ENCODE peak calls at places on chromosomes 3 and 15, in five cellular contexts. R, D, Z, S and F are unnamed samples.
A peak's percentile ranks its signal among the peaks of the same experiment; 100 is the strongest.

GRCh38 chr3:12405432-12406272 is 78.6 kb upstream of the TSEN2 start:
- DNase-seq in R (no peak), D (peak; percentile 99), Z (peak; percentile 85), S (peak; percentile 97), F (peak; percentile 81)

GRCh38 chr3:106256249-106256957 is 387.6 kb upstream of the CBLB start:
- DNase-seq in R (no peak), D (no peak), Z (no peak), S (no peak), F (no peak)

GRCh38 chr3:52880047-52880446 is 17.3 kb downstream of the STIMATE start:
- DNase-seq in R (no peak), D (no peak), Z (no peak), S (no peak), F (no peak)

GRCh38 chr15:39692464-39693327 is 89.9 kb downstream of the FSIP1 start:
- DNase-seq in R (peak; percentile 74), D (no peak), Z (no peak), S (peak; percentile 30), F (peak; percentile 27)

GRCh38 chr3:103367481-103367880 is 932.7 kb downstream of the ZPLD1 start:
- DNase-seq in R (no peak), D (no peak), Z (no peak), S (no peak), F (no peak)

GRCh38 chr3:29185706-29186105 is 95.2 kb upstream of the RBMS3 start:
- DNase-seq in R (no peak), D (no peak), Z (no peak), S (no peak), F (no peak)

GRCh38 chr15:69789648-69790393 is 307.9 kb downstream of the TLE3 start:
- DNase-seq in R (no peak), D (no peak), Z (no peak), S (no peak), F (no peak)

GRCh38 chr15:101088311-101088710 is 163.5 kb downstream of the CHSY1 start:
- DNase-seq in R (no peak), D (no peak), Z (no peak), S (no peak), F (no peak)

GRCh38 chr15:101064795-101065569 is 145.8 kb downstream of the LRRK1 start:
- DNase-seq in R (no peak), D (no peak), Z (no peak), S (no peak), F (no peak)

GRCh38 chr3:51682079-51682478 is 11.0 kb downstream of the TEX264 start:
- DNase-seq in R (peak; percentile 69), D (peak; percentile 90), Z (peak; percentile 58), S (peak; percentile 65), F (peak; percentile 89)

GRCh38 chr15:65303687-65304392 is 637 bp upstream of the RNU5B-1 start:
- DNase-seq in R (peak; percentile 48), D (peak; percentile 57), Z (peak; percentile 54), S (peak; percentile 34), F (no peak)

GRCh38 chr15:65305144-65305758 is 774 bp downstream of the RNU5B-1 start:
- DNase-seq in R (no peak), D (no peak), Z (no peak), S (no peak), F (no peak)

GRCh38 chr15:65304393-65305143 is at the start of gene RNU5B-1:
- DNase-seq in R (peak; percentile 84), D (peak; percentile 98), Z (peak; percentile 68), S (peak; percentile 98), F (peak; percentile 88)

GRCh38 chr15:65306551-65306950 is 2.1 kb downstream of the RNU5B-1 start:
- DNase-seq in R (no peak), D (no peak), Z (no peak), S (no peak), F (no peak)

GRCh38 chr15:65305776-65306175 is 1.3 kb downstream of the RNU5B-1 start:
- DNase-seq in R (no peak), D (no peak), Z (no peak), S (no peak), F (no peak)
- H3K4me3 ChIP-seq in R (no peak overlapping the region), D (no peak overlapping the region), Z (no peak overlapping the region), S (no peak overlapping the region), F (no peak overlapping the region)

GRCh38 chr15:52284164-52284563 is 11.4 kb downstream of the MYO5C start:
- DNase-seq in R (no peak), D (peak; percentile 53), Z (no peak), S (peak; percentile 46), F (no peak)

GRCh38 chr15:52288051-52288942 is 7.3 kb downstream of the MYO5C start:
- DNase-seq in R (no peak), D (no peak), Z (no peak), S (peak; percentile 15), F (peak; percentile 94)

GRCh38 chr15:52288986-52289385 is 6.6 kb downstream of the MYO5C start:
- DNase-seq in R (no peak), D (no peak), Z (no peak), S (no peak), F (no peak)

GRCh38 chr15:52289629-52290081 is 5.9 kb downstream of the MYO5C start:
- DNase-seq in R (no peak), D (no peak), Z (no peak), S (no peak), F (peak; percentile 92)

GRCh38 chr15:52287114-52287513 is 8.5 kb downstream of the MYO5C start:
- DNase-seq in R (no peak), D (no peak), Z (no peak), S (no peak), F (no peak)
- H3K4me3 ChIP-seq in R (no peak overlapping the region), D (no peak overlapping the region), Z (no peak overlapping the region), S (no peak overlapping the region), F (no peak overlapping the region)

GRCh38 chr15:49423906-49424520 is 971 bp downstream of the FGF7 start:
- DNase-seq in R (no peak), D (peak; percentile 56), Z (no peak), S (peak; percentile 14), F (no peak)
- H3K4me3 ChIP-seq in R (no peak overlapping the region), D (peak overlapping the region; percentile 74), Z (peak overlapping the region; percentile 22), S (no peak overlapping the region), F (no peak overlapping the region)

DNA sequence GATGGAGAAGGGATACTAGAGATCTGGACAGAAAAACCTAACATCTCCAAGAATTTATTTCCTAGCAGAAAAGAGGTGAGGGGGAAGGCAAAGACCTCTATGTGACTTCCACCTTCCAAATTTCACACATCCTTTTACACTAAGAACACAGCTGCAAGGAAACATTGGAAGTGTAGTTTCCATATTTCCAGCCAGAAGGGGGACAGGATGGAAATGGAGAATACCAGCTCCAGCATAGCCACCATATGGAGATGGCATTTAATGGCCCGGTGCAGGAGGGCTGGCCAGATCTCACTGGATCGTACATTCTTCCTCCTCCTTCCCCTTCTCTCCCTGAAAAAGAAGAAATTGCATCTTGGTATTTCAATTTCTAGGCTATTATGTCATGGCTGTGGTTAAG is 37.1 kb upstream of the TF start:
- DNase-seq in R (no peak), D (no peak), Z (no peak), S (no peak), F (no peak)
- H3K4me3 ChIP-seq in R (no peak overlapping the region), D (no peak overlapping the region), Z (no peak overlapping the region), S (no peak overlapping the region), F (no peak overlapping the region)